ENCODE peak calls at places on chromosomes 5 and 9, in five cellular contexts. U, I, O, K and V are unnamed samples.

GRCh38 chr5:112174959-112175594 is 244.0 kb downstream of the EPB41L4A start:
- DNase-seq in U (peak), I (no peak), O (peak), K (peak), V (no peak)

GRCh38 chr9:114364123-114364522 is 23.7 kb downstream of the AKNA start:
- DNase-seq in U (peak), I (no peak), O (no peak), K (peak), V (no peak)

GRCh38 chr5:33523208-33523771 is 82.5 kb downstream of the TARS1 start:
- DNase-seq in U (peak), I (no peak), O (no peak), K (no peak), V (no peak)

GRCh38 chr5:37005252-37005651 is 128.7 kb downstream of the NIPBL start:
- DNase-seq in U (peak), I (no peak), O (no peak), K (peak), V (no peak)

GRCh38 chr5:158058208-158058607 is 199.3 kb upstream of the CLINT1 start:
- DNase-seq in U (peak), I (no peak), O (no peak), K (no peak), V (no peak)

GRCh38 chr5:159873680-159874079 is 42.6 kb upstream of the ADRA1B start:
- DNase-seq in U (peak), I (no peak), O (no peak), K (no peak), V (no peak)

GRCh38 chr5:94849821-94850736 is 231.6 kb downstream of the SLF1 start:
- DNase-seq in U (peak), I (peak), O (peak), K (peak), V (no peak)

GRCh38 chr9:93240891-93241334 is 57.0 kb downstream of the WNK2 start:
- DNase-seq in U (peak), I (no peak), O (no peak), K (no peak), V (no peak)

GRCh38 chr5:28310696-28311095 is 1272.3 kb upstream of the CDH9 start:
- DNase-seq in U (no peak), I (no peak), O (no peak), K (no peak), V (no peak)

GRCh38 chr5:112971285-112971684 is 5.3 kb upstream of the DCP2 start:
- DNase-seq in U (no peak), I (no peak), O (no peak), K (no peak), V (no peak)

GRCh38 chr5:2703615-2704014 is 47.9 kb downstream of the IRX2 start:
- DNase-seq in U (no peak), I (no peak), O (no peak), K (no peak), V (peak)

GRCh38 chr9:17625644-17626388 is 47.0 kb downstream of the SH3GL2 start:
- DNase-seq in U (peak), I (no peak), O (no peak), K (no peak), V (no peak)

GRCh38 chr5:165244407-165244806 is 1739.0 kb downstream of the MAT2B start:
- DNase-seq in U (no peak), I (no peak), O (no peak), K (no peak), V (no peak)

GRCh38 chr5:50447940-50448339 is 6.9 kb upstream of the EMB start:
- DNase-seq in U (no peak), I (no peak), O (no peak), K (no peak), V (no peak)

GRCh38 chr9:95810133-95810532 is 65.4 kb upstream of the ERCC6L2 start:
- DNase-seq in U (no peak), I (no peak), O (no peak), K (no peak), V (no peak)

GRCh38 chr5:141409598-141410306 is 1.9 kb downstream of the PCDHGB6 start:
- DNase-seq in U (no peak), I (no peak), O (no peak), K (no peak), V (no peak)

GRCh38 chr9:136590788-136591187 is 44.9 kb upstream of the NOTCH1 start:
- DNase-seq in U (no peak), I (no peak), O (no peak), K (no peak), V (no peak)

GRCh38 chr9:99322299-99322698 is 100.2 kb downstream of the SEC61B start:
- DNase-seq in U (no peak), I (no peak), O (no peak), K (no peak), V (no peak)

GRCh38 chr9:22119537-22120167 is 110.5 kb upstream of the CDKN2B start:
- DNase-seq in U (peak), I (no peak), O (no peak), K (peak), V (no peak)

GRCh38 chr9:136229096-136230065 is 16.2 kb downstream of the QSOX2 start:
- DNase-seq in U (no peak), I (no peak), O (peak), K (no peak), V (no peak)

GRCh38 chr9:122212473-122213004 is 16.2 kb downstream of the LHX6 start:
- DNase-seq in U (no peak), I (no peak), O (no peak), K (no peak), V (no peak)

GRCh38 chr5:1129725-1130082 is 17.8 kb upstream of the SLC12A7 start:
- DNase-seq in U (no peak), I (no peak), O (peak), K (no peak), V (no peak)

GRCh38 chr9:33748633-33749304 is 46.6 kb upstream of the PRSS3 start:
- DNase-seq in U (no peak), I (no peak), O (no peak), K (no peak), V (no peak)

GRCh38 chr5:97764700-97765099 is 581.7 kb upstream of the RIOK2 start:
- DNase-seq in U (peak), I (peak), O (no peak), K (peak), V (no peak)

GRCh38 chr5:169006878-169007790 is 293.8 kb downstream of the SLIT3 start:
- DNase-seq in U (peak), I (no peak), O (no peak), K (peak), V (no peak)

GRCh38 chr9:91949293-91949945 is 609 bp downstream of the ROR2 start:
- DNase-seq in U (peak), I (no peak), O (no peak), K (no peak), V (no peak)

GRCh38 chr9:128001411-128002298 is 20.9 kb upstream of the EEIG1 start:
- DNase-seq in U (peak), I (peak), O (peak), K (peak), V (no peak)

GRCh38 chr9:133463234-133463863 is 3.6 kb downstream of the CACFD1 start:
- DNase-seq in U (no peak), I (no peak), O (no peak), K (no peak), V (no peak)
- TF ChIP-seq CTCF in U (no peak), I (no peak), O (no peak), K (no peak), V (no peak)

GRCh38 chr5:79547982-79548381 is 34.0 kb upstream of the HOMER1 start:
- DNase-seq in U (peak), I (no peak), O (peak), K (no peak), V (no peak)
- H3K4me3 ChIP-seq in U (no peak), I (no peak), O (peak), K (no peak), V (no peak)

DNA sequence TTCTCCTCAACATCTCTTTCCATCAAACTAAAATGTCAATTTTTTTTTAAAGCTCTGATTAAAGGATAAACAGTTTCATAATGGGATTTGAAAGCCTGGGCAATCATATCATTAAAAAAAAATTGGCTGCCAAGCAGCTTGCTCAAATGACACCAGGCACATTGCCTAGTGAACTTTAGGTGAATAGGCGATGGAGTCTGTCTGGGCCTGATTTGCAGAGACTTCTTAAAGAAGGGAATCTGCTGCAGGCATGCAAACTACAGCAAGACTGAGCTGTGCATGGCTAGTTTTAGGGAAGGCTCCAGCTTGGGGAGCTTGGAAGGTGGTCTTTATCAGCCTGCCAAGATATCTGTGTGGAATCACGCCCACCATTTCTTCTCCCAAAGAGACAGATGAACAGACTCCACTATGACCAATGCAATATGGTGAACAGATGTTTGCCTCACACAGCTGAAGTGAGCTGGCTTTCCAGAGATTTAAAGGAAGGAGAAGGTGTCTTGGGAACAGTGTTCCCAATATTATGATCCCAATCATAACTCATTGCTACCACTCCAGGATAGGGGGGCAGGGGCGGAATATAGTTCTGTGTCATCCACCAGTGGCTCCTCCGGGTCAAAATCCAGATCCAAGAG is 129.1 kb upstream of the HMHB1 start:
- DNase-seq in U (no peak), I (peak), O (no peak), K (peak), V (no peak)
- TF ChIP-seq CTCF in U (no peak), I (no peak), O (no peak), K (no peak), V (no peak)

GRCh38 chr5:115070737-115071136 is 99.0 kb downstream of the TRIM36 start:
- DNase-seq in U (no peak), I (no peak), O (no peak), K (no peak), V (no peak)

GRCh38 chr5:115069087-115069968 is 100.4 kb downstream of the TRIM36 start:
- DNase-seq in U (peak), I (peak), O (peak), K (peak), V (no peak)

GRCh38 chr5:115072266-115073056 is 97.2 kb downstream of the TRIM36 start:
- DNase-seq in U (no peak), I (no peak), O (no peak), K (no peak), V (no peak)

GRCh38 chr5:115068239-115069086 is 101.2 kb downstream of the TRIM36 start:
- DNase-seq in U (peak), I (peak), O (no peak), K (peak), V (no peak)
- H3K4me3 ChIP-seq in U (no peak), I (no peak), O (peak), K (no peak), V (no peak)

DNA sequence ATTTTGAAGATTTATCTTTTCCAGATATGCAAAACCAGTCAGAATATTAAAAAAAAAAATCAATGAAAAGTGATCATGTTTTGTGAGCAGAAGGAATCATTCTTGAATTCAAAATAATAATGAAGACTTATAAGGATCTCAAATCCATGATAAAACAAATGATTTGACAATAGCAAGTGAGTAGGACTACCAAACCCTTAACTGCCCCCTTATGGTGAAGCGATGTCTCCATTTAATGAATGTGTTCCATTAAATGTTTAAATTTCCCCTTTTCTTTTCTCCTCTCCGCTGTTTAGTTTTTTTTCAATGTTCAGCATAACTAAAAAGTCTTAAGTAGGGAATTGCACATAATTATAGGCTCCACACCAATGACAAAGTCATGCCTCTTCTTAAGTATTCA is 12.2 kb upstream of the MARCHF3 start:
- DNase-seq in U (no peak), I (no peak), O (no peak), K (peak), V (no peak)
- TF ChIP-seq CTCF in U (no peak), I (no peak), O (no peak), K (peak), V (no peak)

GRCh38 chr5:124655211-124655880 is 91.1 kb downstream of the ZNF608 start:
- DNase-seq in U (no peak), I (no peak), O (no peak), K (peak), V (no peak)
- H3K4me3 ChIP-seq in U (no peak), I (no peak), O (peak), K (no peak), V (no peak)

DNA sequence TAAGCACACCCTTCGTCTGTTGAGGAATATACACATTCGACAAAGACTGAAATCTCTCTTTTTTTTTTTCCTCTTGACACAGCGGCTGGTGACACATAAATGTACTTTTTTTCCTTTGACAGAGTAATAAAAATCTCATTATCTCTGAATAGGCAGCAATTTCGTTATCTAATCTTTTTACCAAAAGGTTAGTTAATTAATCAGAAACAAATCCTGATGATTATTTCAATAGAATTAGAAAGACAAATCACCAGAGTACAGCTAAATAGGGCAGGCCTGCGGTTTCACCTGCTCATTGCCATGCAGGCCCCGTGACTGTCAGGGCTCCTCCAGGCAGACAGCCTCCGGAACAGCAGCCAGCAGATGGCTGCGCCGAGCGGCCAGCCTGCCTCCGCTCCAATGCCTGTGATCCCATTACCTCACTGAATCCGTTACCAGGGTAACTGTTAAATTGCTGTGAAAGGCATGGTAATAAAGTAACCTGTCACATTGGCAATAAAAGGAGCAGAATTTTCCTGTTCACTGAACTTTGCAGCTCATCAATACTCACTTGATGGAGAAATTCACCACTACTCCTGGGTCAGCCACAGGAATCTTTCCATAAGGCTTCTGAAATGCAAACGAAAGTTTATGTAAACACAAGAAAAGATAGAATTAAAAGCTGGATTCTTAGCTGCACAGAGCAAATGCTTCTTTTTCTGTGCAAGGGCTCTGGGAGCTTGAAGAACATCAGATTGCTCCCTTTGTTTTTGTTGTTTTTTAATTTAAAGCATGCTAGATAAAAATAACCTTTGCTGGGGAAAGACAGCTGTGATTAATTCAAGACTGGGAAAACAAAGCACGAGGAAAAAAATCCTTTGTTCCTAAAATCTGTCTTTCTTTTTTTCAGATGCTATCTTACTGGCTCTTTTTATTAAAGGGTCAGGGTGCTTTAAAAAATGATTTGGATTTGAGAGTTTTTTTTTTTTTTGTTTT is 666.4 kb upstream of the ZNF608 start:
- DNase-seq in U (peak), I (peak), O (no peak), K (peak), V (no peak)
- TF ChIP-seq CTCF in U (peak), I (peak), O (no peak), K (peak), V (no peak)

GRCh38 chr9:120892177-120892747 is 15.3 kb upstream of the PHF19 start:
- DNase-seq in U (no peak), I (no peak), O (no peak), K (no peak), V (no peak)
- H3K4me3 ChIP-seq in U (no peak), I (no peak), O (no peak), K (no peak), V (no peak)

GRCh38 chr5:115530426-115530825 is 14.1 kb downstream of the FEM1C start:
- DNase-seq in U (peak), I (no peak), O (no peak), K (peak), V (no peak)

GRCh38 chr5:115531787-115532367 is 12.7 kb downstream of the FEM1C start:
- DNase-seq in U (no peak), I (no peak), O (no peak), K (no peak), V (no peak)

GRCh38 chr5:115531380-115531779 is 13.2 kb downstream of the FEM1C start:
- DNase-seq in U (no peak), I (no peak), O (no peak), K (no peak), V (no peak)

GRCh38 chr5:115535479-115536035 is 9.0 kb downstream of the FEM1C start:
- DNase-seq in U (no peak), I (no peak), O (no peak), K (no peak), V (no peak)

DNA sequence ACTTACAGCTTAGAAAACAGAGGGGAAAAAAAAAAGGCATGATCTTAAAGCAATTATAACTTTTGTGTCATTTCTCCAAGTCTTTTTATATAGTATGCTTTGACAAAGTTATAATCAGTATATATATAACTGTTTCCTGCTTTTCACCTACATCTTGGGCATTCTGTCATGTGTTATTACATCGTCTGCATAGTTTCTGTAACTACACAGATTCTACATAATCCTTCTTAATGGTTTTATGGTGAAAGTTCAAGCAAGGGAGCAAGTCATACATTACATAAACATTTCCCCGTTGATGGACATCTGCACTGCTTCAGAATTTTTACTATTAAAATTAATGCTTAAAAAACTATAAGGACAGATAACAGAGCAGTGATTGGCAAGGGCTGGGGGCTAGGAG is 12.1 kb downstream of the FEM1C start:
- DNase-seq in U (no peak), I (no peak), O (no peak), K (peak), V (no peak)
- TF ChIP-seq CTCF in U (no peak), I (no peak), O (no peak), K (no peak), V (no peak)